ENCODE peak calls at places on chromosomes 2 and 18, in five cellular contexts. X, N, U, M and P are unnamed samples.

GRCh38 chr2:233486357-233486756 is 80.2 kb downstream of the USP40 start:
- DNase-seq in M (no peak), X (no peak), U (no peak), N (no peak), P (no peak)

GRCh38 chr2:32719933-32720716 is 92.3 kb downstream of the TTC27 start:
- DNase-seq in M (no peak), X (no peak), U (no peak), N (no peak), P (no peak)

GRCh38 chr2:226782092-226782713 is 17.4 kb downstream of the IRS1 start:
- DNase-seq in M (no peak), N (no peak), U (no peak), X (no peak), P (no peak)

GRCh38 chr2:1837022-1837421 is 92.7 kb upstream of the PXDN start:
- DNase-seq in N (no peak), M (no peak), X (no peak), U (no peak), P (no peak)

GRCh38 chr2:16281451-16282330 is 341.3 kb downstream of the MYCN start:
- DNase-seq in U (no peak), X (peak), M (no peak), N (peak), P (no peak)

GRCh38 chr2:203070615-203071547 is 56.2 kb downstream of the NBEAL1 start:
- DNase-seq in U (no peak), X (no peak), N (no peak), M (no peak), P (no peak)

GRCh38 chr2:117551858-117552257 is 262.6 kb upstream of the DDX18 start:
- DNase-seq in N (no peak), M (no peak), U (no peak), X (no peak), P (no peak)

GRCh38 chr2:48529676-48530032 is 300 bp upstream of the STON1 start:
- DNase-seq in X (peak), M (no peak), N (peak), U (no peak), P (no peak)

GRCh38 chr18:67425724-67426123 is 90.8 kb downstream of the DSEL start:
- DNase-seq in U (no peak), M (no peak), N (no peak), X (no peak), P (no peak)

GRCh38 chr2:60957643-60958042 is 59.9 kb upstream of the PEX13 start:
- DNase-seq in M (no peak), N (no peak), U (no peak), X (no peak), P (no peak)

GRCh38 chr2:113818382-113818951 is 62.0 kb upstream of the SLC35F5 start:
- DNase-seq in N (peak), U (no peak), X (no peak), M (no peak), P (no peak)

GRCh38 chr2:239457586-239458445 is 57.0 kb upstream of the HDAC4 start:
- DNase-seq in U (no peak), X (no peak), N (no peak), M (no peak), P (no peak)